ENCODE peak calls at places on chromosomes 16 and 17, in seven cellular contexts. One of them, this sample, is unnamed.

GRCh38 chr17:81097134-81097942 is 62.4 kb downstream of the BAIAP2 start:
- DNase-seq in right atrium auricular region: peak
- DNase-seq in cardiac fibroblast: peak
- DNase-seq in kidney epithelial cell: no peak
- DNase-seq in tibial artery: peak
- DNase-seq in GM23338: peak
- DNase-seq in heart right ventricle: peak
- DNase-seq in this sample: peak

GRCh38 chr16:66979011-66979717 is 9.2 kb upstream of the CES4A start:
- DNase-seq in right atrium auricular region: peak
- DNase-seq in cardiac fibroblast: no peak
- DNase-seq in kidney epithelial cell: no peak
- DNase-seq in tibial artery: peak
- DNase-seq in GM23338: no peak
- DNase-seq in heart right ventricle: no peak
- DNase-seq in this sample: peak

GRCh38 chr17:5785867-5786509 is 201.7 kb upstream of the NLRP1 start:
- DNase-seq in right atrium auricular region: no peak
- DNase-seq in cardiac fibroblast: peak
- DNase-seq in kidney epithelial cell: peak
- DNase-seq in tibial artery: no peak
- DNase-seq in GM23338: no peak
- DNase-seq in heart right ventricle: no peak
- DNase-seq in this sample: no peak

GRCh38 chr16:22008215-22009142 is 568 bp downstream of the MOSMO start:
- DNase-seq in right atrium auricular region: no peak
- DNase-seq in cardiac fibroblast: no peak
- DNase-seq in kidney epithelial cell: no peak
- DNase-seq in tibial artery: peak
- DNase-seq in GM23338: peak
- DNase-seq in heart right ventricle: peak
- DNase-seq in this sample: no peak

GRCh38 chr16:53912155-53912554 is 208.2 kb downstream of the FTO start:
- DNase-seq in right atrium auricular region: no peak
- DNase-seq in cardiac fibroblast: no peak
- DNase-seq in kidney epithelial cell: no peak
- DNase-seq in tibial artery: no peak
- DNase-seq in GM23338: no peak
- DNase-seq in heart right ventricle: no peak
- DNase-seq in this sample: no peak

GRCh38 chr16:76459111-76459510 is 181.9 kb downstream of the CNTNAP4 start:
- DNase-seq in right atrium auricular region: no peak
- DNase-seq in cardiac fibroblast: no peak
- DNase-seq in kidney epithelial cell: no peak
- DNase-seq in tibial artery: no peak
- DNase-seq in GM23338: no peak
- DNase-seq in heart right ventricle: no peak
- DNase-seq in this sample: no peak

GRCh38 chr16:21159281-21159951 is 942 bp downstream of the LDAF1 start:
- DNase-seq in right atrium auricular region: no peak
- DNase-seq in cardiac fibroblast: no peak
- DNase-seq in kidney epithelial cell: no peak
- DNase-seq in tibial artery: peak
- DNase-seq in GM23338: peak
- DNase-seq in heart right ventricle: peak
- DNase-seq in this sample: peak

GRCh38 chr16:964696-965395 is 5.9 kb downstream of the LMF1 start:
- DNase-seq in right atrium auricular region: no peak
- DNase-seq in cardiac fibroblast: no peak
- DNase-seq in kidney epithelial cell: no peak
- DNase-seq in tibial artery: no peak
- DNase-seq in GM23338: no peak
- DNase-seq in heart right ventricle: no peak
- DNase-seq in this sample: no peak

GRCh38 chr16:15682105-15682570 is 32.1 kb downstream of the NDE1 start:
- DNase-seq in right atrium auricular region: peak
- DNase-seq in cardiac fibroblast: peak
- DNase-seq in kidney epithelial cell: peak
- DNase-seq in tibial artery: peak
- DNase-seq in GM23338: peak
- DNase-seq in heart right ventricle: no peak
- DNase-seq in this sample: peak

GRCh38 chr16:57029161-57030160 is 40.1 kb downstream of the NLRC5 start:
- DNase-seq in right atrium auricular region: no peak
- DNase-seq in cardiac fibroblast: peak
- DNase-seq in kidney epithelial cell: peak
- DNase-seq in tibial artery: no peak
- DNase-seq in GM23338: no peak
- DNase-seq in heart right ventricle: no peak
- DNase-seq in this sample: no peak

GRCh38 chr16:52436646-52437645 is 110.0 kb downstream of the TOX3 start:
- DNase-seq in right atrium auricular region: no peak
- DNase-seq in cardiac fibroblast: no peak
- DNase-seq in kidney epithelial cell: no peak
- DNase-seq in tibial artery: no peak
- DNase-seq in GM23338: no peak
- DNase-seq in heart right ventricle: no peak
- DNase-seq in this sample: no peak

GRCh38 chr16:19524356-19524865 is 669 bp downstream of the CCP110 start:
- DNase-seq in right atrium auricular region: no peak
- DNase-seq in cardiac fibroblast: no peak
- DNase-seq in kidney epithelial cell: no peak
- DNase-seq in tibial artery: no peak
- DNase-seq in GM23338: peak
- DNase-seq in heart right ventricle: no peak
- DNase-seq in this sample: no peak

GRCh38 chr16:70589998-70590471 is 56.3 kb upstream of the IL34 start:
- DNase-seq in right atrium auricular region: no peak
- DNase-seq in cardiac fibroblast: peak
- DNase-seq in kidney epithelial cell: no peak
- DNase-seq in tibial artery: peak
- DNase-seq in GM23338: peak
- DNase-seq in heart right ventricle: peak
- DNase-seq in this sample: no peak

GRCh38 chr17:27203241-27203640 is 90.7 kb upstream of the WSB1 start:
- DNase-seq in right atrium auricular region: no peak
- DNase-seq in cardiac fibroblast: no peak
- DNase-seq in kidney epithelial cell: no peak
- DNase-seq in tibial artery: no peak
- DNase-seq in GM23338: no peak
- DNase-seq in heart right ventricle: no peak
- DNase-seq in this sample: no peak

GRCh38 chr17:31435581-31435980 is 44.1 kb downstream of the RAB11FIP4 start:
- DNase-seq in right atrium auricular region: no peak
- DNase-seq in cardiac fibroblast: no peak
- DNase-seq in kidney epithelial cell: no peak
- DNase-seq in tibial artery: no peak
- DNase-seq in GM23338: no peak
- DNase-seq in heart right ventricle: no peak
- DNase-seq in this sample: no peak

GRCh38 chr17:22469101-22469880 is 777.0 kb downstream of the KCNJ18 start:
- DNase-seq in right atrium auricular region: no peak
- DNase-seq in cardiac fibroblast: no peak
- DNase-seq in kidney epithelial cell: no peak
- DNase-seq in tibial artery: no peak
- DNase-seq in GM23338: no peak
- DNase-seq in heart right ventricle: no peak
- DNase-seq in this sample: no peak

GRCh38 chr16:72023962-72024361 is 15.4 kb downstream of the DHODH start:
- DNase-seq in right atrium auricular region: no peak
- DNase-seq in cardiac fibroblast: no peak
- DNase-seq in kidney epithelial cell: no peak
- DNase-seq in tibial artery: no peak
- DNase-seq in GM23338: no peak
- DNase-seq in heart right ventricle: no peak
- DNase-seq in this sample: no peak

GRCh38 chr17:4808378-4808767 is 1.4 kb downstream of the PLD2 start:
- DNase-seq in right atrium auricular region: no peak
- DNase-seq in cardiac fibroblast: no peak
- DNase-seq in kidney epithelial cell: no peak
- DNase-seq in tibial artery: no peak
- DNase-seq in GM23338: no peak
- DNase-seq in heart right ventricle: peak
- DNase-seq in this sample: no peak

GRCh38 chr17:42130310-42130936 is 7.8 kb downstream of the HSPB9 start:
- DNase-seq in right atrium auricular region: no peak
- DNase-seq in cardiac fibroblast: no peak
- DNase-seq in kidney epithelial cell: no peak
- DNase-seq in tibial artery: no peak
- DNase-seq in GM23338: peak
- DNase-seq in heart right ventricle: no peak
- DNase-seq in this sample: no peak
- TF ChIP-seq CTCF in right atrium auricular region: no peak
- TF ChIP-seq CTCF in cardiac fibroblast: no peak
- TF ChIP-seq CTCF in kidney epithelial cell: no peak
- TF ChIP-seq CTCF in tibial artery: no peak
- TF ChIP-seq CTCF in GM23338: peak
- TF ChIP-seq CTCF in heart right ventricle: peak
- TF ChIP-seq CTCF in this sample: no peak

GRCh38 chr17:2337811-2338657 is 733 bp downstream of the SGSM2 start:
- DNase-seq in right atrium auricular region: no peak
- DNase-seq in cardiac fibroblast: peak
- DNase-seq in kidney epithelial cell: no peak
- DNase-seq in tibial artery: peak
- DNase-seq in GM23338: peak
- DNase-seq in heart right ventricle: peak
- DNase-seq in this sample: no peak
- TF ChIP-seq CTCF in right atrium auricular region: peak
- TF ChIP-seq CTCF in cardiac fibroblast: no peak
- TF ChIP-seq CTCF in kidney epithelial cell: no peak
- TF ChIP-seq CTCF in tibial artery: no peak
- TF ChIP-seq CTCF in GM23338: no peak
- TF ChIP-seq CTCF in heart right ventricle: peak
- TF ChIP-seq CTCF in this sample: no peak

DNA sequence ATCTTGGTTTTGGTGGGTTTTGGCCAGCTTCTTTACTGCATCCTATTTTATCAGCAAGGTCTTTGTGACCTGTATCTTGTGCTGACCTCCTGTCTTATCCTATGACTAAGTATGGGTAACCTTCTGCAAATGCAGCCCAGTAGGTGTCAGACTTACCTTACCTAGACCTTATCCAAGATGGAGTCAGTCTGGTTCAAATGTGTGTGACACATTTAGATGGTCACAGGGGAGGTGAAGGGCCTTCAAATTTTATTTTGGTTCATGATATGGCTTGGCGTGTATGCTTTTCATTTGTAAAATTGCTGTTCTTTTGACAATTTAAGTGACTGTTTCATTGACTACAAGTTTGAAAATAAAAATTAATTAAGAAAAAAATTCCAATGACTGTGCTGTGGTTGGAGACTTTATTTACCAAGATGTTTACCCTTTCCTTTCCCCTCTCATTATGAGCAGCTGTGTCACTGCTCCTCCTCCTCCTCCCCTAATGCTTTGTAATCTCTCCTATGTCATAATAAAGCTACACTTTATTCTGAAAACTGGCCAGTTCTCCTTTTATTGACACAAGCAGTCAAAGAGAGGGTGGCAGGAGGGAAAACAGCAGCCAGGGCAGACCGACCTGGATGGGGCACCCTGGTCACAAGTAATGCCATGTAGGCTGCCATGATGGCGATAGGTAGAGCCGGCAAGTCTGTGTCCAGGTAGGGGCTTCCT is 49.4 kb downstream of the TNFRSF13B start:
- DNase-seq in right atrium auricular region: no peak
- DNase-seq in cardiac fibroblast: peak
- DNase-seq in kidney epithelial cell: no peak
- DNase-seq in tibial artery: peak
- DNase-seq in GM23338: no peak
- DNase-seq in heart right ventricle: no peak
- DNase-seq in this sample: no peak
- TF ChIP-seq CTCF in right atrium auricular region: no peak
- TF ChIP-seq CTCF in cardiac fibroblast: peak
- TF ChIP-seq CTCF in kidney epithelial cell: no peak
- TF ChIP-seq CTCF in tibial artery: no peak
- TF ChIP-seq CTCF in GM23338: no peak
- TF ChIP-seq CTCF in heart right ventricle: no peak
- TF ChIP-seq CTCF in this sample: no peak

GRCh38 chr16:68658974-68659360 is 13.9 kb downstream of the CDH3 start:
- DNase-seq in right atrium auricular region: no peak
- DNase-seq in cardiac fibroblast: no peak
- DNase-seq in kidney epithelial cell: no peak
- DNase-seq in tibial artery: no peak
- DNase-seq in GM23338: no peak
- DNase-seq in heart right ventricle: no peak
- DNase-seq in this sample: no peak
- TF ChIP-seq CTCF in right atrium auricular region: no peak
- TF ChIP-seq CTCF in cardiac fibroblast: no peak
- TF ChIP-seq CTCF in kidney epithelial cell: no peak
- TF ChIP-seq CTCF in tibial artery: no peak
- TF ChIP-seq CTCF in GM23338: no peak
- TF ChIP-seq CTCF in heart right ventricle: no peak
- TF ChIP-seq CTCF in this sample: no peak

GRCh38 chr16:50595854-50596253 is 47.7 kb downstream of the NKD1 start:
- DNase-seq in right atrium auricular region: no peak
- DNase-seq in cardiac fibroblast: no peak
- DNase-seq in kidney epithelial cell: no peak
- DNase-seq in tibial artery: no peak
- DNase-seq in GM23338: no peak
- DNase-seq in heart right ventricle: no peak
- DNase-seq in this sample: no peak

GRCh38 chr16:50591800-50592771 is 43.9 kb downstream of the NKD1 start:
- DNase-seq in right atrium auricular region: peak
- DNase-seq in cardiac fibroblast: no peak
- DNase-seq in kidney epithelial cell: no peak
- DNase-seq in tibial artery: peak
- DNase-seq in GM23338: peak
- DNase-seq in heart right ventricle: peak
- DNase-seq in this sample: peak

GRCh38 chr16:50594332-50595260 is 46.4 kb downstream of the NKD1 start:
- DNase-seq in right atrium auricular region: no peak
- DNase-seq in cardiac fibroblast: no peak
- DNase-seq in kidney epithelial cell: no peak
- DNase-seq in tibial artery: no peak
- DNase-seq in GM23338: no peak
- DNase-seq in heart right ventricle: no peak
- DNase-seq in this sample: no peak

GRCh38 chr16:50592996-50593395 is 44.8 kb downstream of the NKD1 start:
- DNase-seq in right atrium auricular region: no peak
- DNase-seq in cardiac fibroblast: no peak
- DNase-seq in kidney epithelial cell: no peak
- DNase-seq in tibial artery: no peak
- DNase-seq in GM23338: no peak
- DNase-seq in heart right ventricle: no peak
- DNase-seq in this sample: no peak

GRCh38 chr16:50593410-50594139 is 45.4 kb downstream of the NKD1 start:
- DNase-seq in right atrium auricular region: no peak
- DNase-seq in cardiac fibroblast: no peak
- DNase-seq in kidney epithelial cell: no peak
- DNase-seq in tibial artery: no peak
- DNase-seq in GM23338: peak
- DNase-seq in heart right ventricle: no peak
- DNase-seq in this sample: no peak
- TF ChIP-seq CTCF in right atrium auricular region: peak
- TF ChIP-seq CTCF in cardiac fibroblast: peak
- TF ChIP-seq CTCF in kidney epithelial cell: peak
- TF ChIP-seq CTCF in tibial artery: no peak
- TF ChIP-seq CTCF in GM23338: peak
- TF ChIP-seq CTCF in heart right ventricle: peak
- TF ChIP-seq CTCF in this sample: no peak